ENCODE peak calls at places on chromosomes 7 and 10, in ten cellular contexts. T is GM12865, F is astrocyte of the spinal cord, B is heart right ventricle, X is tibial artery, P is epithelial cell of esophagus, C is tibial nerve, N is AG09309, Y is BJ, L is Peyer's patch. Q is an unnamed sample.
A peak's percentile ranks its signal among the peaks of the same experiment; 100 is the strongest.

GRCh38 chr10:87054373-87055295 is 34.5 kb downstream of the FAM25A start:
- DNase-seq in B (no peak), L (no peak), Y (no peak), F (peak; percentile 82), X (no peak), C (no peak), N (peak; percentile 41), P (peak; percentile 36), T (peak; percentile 9), Q (no peak)

GRCh38 chr7:78006063-78006755 is 207.6 kb downstream of the PHTF2 start:
- DNase-seq in X (no peak), C (no peak), N (no peak), F (no peak), Y (no peak), L (no peak), B (no peak), P (no peak), T (no peak), Q (no peak)

GRCh38 chr10:75654171-75654772 is 222.8 kb downstream of the LRMDA start:
- DNase-seq in C (no peak), X (no peak), P (peak; percentile 15), N (no peak), B (no peak), L (no peak), T (no peak), Y (no peak), F (peak; percentile 53), Q (peak; percentile 16)

GRCh38 chr10:71136036-71136690 is 76.2 kb upstream of the UNC5B start:
- DNase-seq in Y (no peak), P (no peak), T (no peak), X (no peak), L (no peak), N (no peak), F (no peak), C (no peak), B (no peak), Q (no peak)

GRCh38 chr7:106813705-106814305 is 51.3 kb upstream of the PIK3CG start:
- DNase-seq in L (no peak), C (no peak), F (peak; percentile 19), N (peak; percentile 3), Y (no peak), P (no peak), X (no peak), B (no peak), T (no peak), Q (no peak)

GRCh38 chr7:47520408-47520807 is 61.5 kb downstream of the TNS3 start:
- DNase-seq in T (no peak), F (peak; percentile 77), Y (peak; percentile 92), N (peak; percentile 96), C (peak; percentile 82), B (peak; percentile 51), P (no peak), L (peak; percentile 70), X (peak; percentile 92), Q (peak; percentile 43)

GRCh38 chr10:95395947-95396449 is 105.2 kb upstream of the PDLIM1 start:
- DNase-seq in P (no peak), N (no peak), F (no peak), X (no peak), T (no peak), C (no peak), Y (no peak), L (no peak), B (peak; percentile 74), Q (no peak)

GRCh38 chr7:55977831-55978230 is 13.4 kb downstream of the NIPSNAP2 start:
- DNase-seq in L (no peak), Y (peak; percentile 61), X (no peak), B (no peak), F (peak; percentile 64), T (no peak), C (no peak), P (no peak), N (no peak), Q (peak; percentile 73)

GRCh38 chr10:34731885-34732701 is 83.0 kb downstream of the PARD3 start:
- DNase-seq in T (no peak), L (no peak), P (peak; percentile 83), X (no peak), Y (no peak), N (peak; percentile 40), B (no peak), F (peak; percentile 67), C (no peak), Q (peak; percentile 87)

GRCh38 chr7:131546126-131546525 is 10.3 kb downstream of the PODXL start:
- DNase-seq in N (no peak), Y (no peak), F (no peak), L (peak; percentile 67), X (no peak), C (no peak), B (no peak), T (peak; percentile 31), P (peak; percentile 23), Q (peak; percentile 60)

GRCh38 chr7:148162808-148163207 is 427.8 kb upstream of the C7orf33 start:
- DNase-seq in F (no peak), N (no peak), C (no peak), Y (no peak), X (no peak), P (no peak), T (no peak), B (no peak), L (no peak), Q (peak; percentile 58)

GRCh38 chr7:99947608-99948007 is 18.2 kb upstream of the GJC3 start:
- DNase-seq in X (no peak), P (no peak), C (no peak), T (no peak), F (no peak), Y (no peak), L (no peak), N (no peak), B (no peak), Q (no peak)

GRCh38 chr7:158495256-158495655 is 92.4 kb downstream of the PTPRN2 start:
- DNase-seq in N (no peak), Y (no peak), C (no peak), B (no peak), P (no peak), T (no peak), X (no peak), L (no peak), F (no peak), Q (no peak)

GRCh38 chr10:43217563-43218205 is 49.2 kb downstream of the RASGEF1A start:
- DNase-seq in T (no peak), N (no peak), P (no peak), C (no peak), L (no peak), F (no peak), B (no peak), Y (no peak), X (no peak), Q (no peak)

GRCh38 chr10:80259405-80259871 is 30.0 kb downstream of the MAT1A start:
- DNase-seq in X (no peak), P (peak; percentile 20), Y (no peak), F (no peak), B (no peak), T (no peak), N (no peak), L (no peak), C (no peak), Q (no peak)

DNA sequence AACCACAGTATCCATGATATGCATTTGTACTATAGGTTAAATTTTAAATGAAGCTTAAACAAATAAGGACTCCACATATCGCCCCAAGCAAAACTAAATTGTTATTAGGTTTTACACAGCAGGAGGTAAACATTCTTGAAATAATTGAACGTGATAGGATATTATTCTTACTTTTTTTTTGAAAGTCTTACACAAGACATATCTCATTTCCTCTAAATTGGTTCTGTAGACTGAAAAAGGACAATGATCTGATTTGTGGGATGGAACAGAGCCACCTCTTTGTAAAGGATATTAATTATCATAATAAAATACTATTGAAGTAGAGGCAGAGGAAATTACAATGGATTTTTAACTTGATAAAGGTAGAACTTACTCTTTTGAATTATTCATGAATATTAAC is 155.1 kb upstream of the SEMA3D start:
- DNase-seq in N (no peak), T (no peak), B (no peak), L (no peak), F (no peak), X (no peak), C (no peak), Y (no peak), P (no peak), Q (no peak)
- TF ChIP-seq CTCF in N (no peak), T (no peak), B (no peak), L (no peak), F (no peak), X (no peak), C (no peak), Y (no peak), P (no peak), Q (no peak)

DNA sequence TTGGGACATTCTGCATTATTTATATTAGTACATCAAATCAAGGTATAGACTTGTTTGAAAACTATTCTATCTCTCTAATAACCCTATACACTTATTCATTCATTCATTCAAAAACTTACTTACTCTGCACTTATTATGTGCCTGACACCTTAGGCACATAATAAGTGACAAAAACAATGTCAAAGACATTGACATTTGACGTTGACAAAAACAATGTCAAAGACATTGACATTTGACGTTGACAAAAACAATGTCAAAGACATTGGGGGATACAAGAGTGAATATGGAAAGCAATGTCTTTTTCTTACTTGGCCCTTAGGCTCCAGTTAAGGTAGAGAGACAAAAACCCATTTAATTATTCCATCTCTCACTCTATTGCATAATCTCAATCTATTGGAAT is 116.0 kb downstream of the CNTNAP2 start:
- DNase-seq in C (no peak), Y (no peak), X (no peak), F (no peak), T (no peak), P (no peak), N (no peak), B (no peak), L (no peak), Q (no peak)
- TF ChIP-seq CTCF in C (no peak), Y (no peak), X (no peak), F (no peak), T (no peak), P (no peak), N (no peak), B (no peak), L (no peak), Q (no peak)

GRCh38 chr10:109889867-109890266 is 33.4 kb downstream of the XPNPEP1 start:
- DNase-seq in P (peak; percentile 82), T (no peak), F (peak; percentile 89), X (no peak), N (peak; percentile 45), C (no peak), Y (no peak), L (no peak), B (no peak), Q (peak; percentile 54)
- TF ChIP-seq CTCF in P (no peak), T (no peak), F (peak; percentile 11), X (no peak), N (no peak), C (no peak), Y (peak; percentile 8), L (no peak), B (peak; percentile 8), Q (no peak)

GRCh38 chr7:111329367-111330234 is 232.7 kb downstream of the IMMP2L start:
- DNase-seq in L (no peak), F (no peak), Y (no peak), T (peak; percentile 21), C (no peak), N (peak; percentile 0), P (peak; percentile 35), X (no peak), B (no peak), Q (peak; percentile 13)
- TF ChIP-seq CTCF in L (no peak), F (no peak), Y (no peak), T (no peak), C (no peak), N (no peak), P (no peak), X (no peak), B (no peak), Q (peak; percentile 30)

Q was measured in MCF 10A.